ENCODE peak calls at places on chromosome 11, in six cellular contexts. A is SK-MEL-5; G is hepatic stellate cell; X is effector memory CD8-positive, alpha-beta T cell; F is posterior cingulate gyrus; Z is NCI-H524. O is an unnamed sample.

GRCh38 chr11:8095356-8095755 is 14.3 kb downstream of the TUB start:
- DNase-seq in X (no peak), Z (no peak), F (no peak), A (no peak), G (no peak), O (no peak)

GRCh38 chr11:60875856-60876485 is 8.6 kb downstream of the ZP1 start:
- DNase-seq in G (no peak), X (no peak), A (no peak), F (peak), Z (no peak), O (peak)

GRCh38 chr11:19259487-19260345 is 19.0 kb upstream of the E2F8 start:
- DNase-seq in A (peak), Z (peak), F (peak), G (peak), X (peak), O (no peak)

GRCh38 chr11:115126515-115127208 is 377.6 kb downstream of the CADM1 start:
- DNase-seq in F (no peak), Z (no peak), X (no peak), A (no peak), G (no peak), O (no peak)

GRCh38 chr11:128502736-128503135 is 84.6 kb downstream of the ETS1 start:
- DNase-seq in A (peak), G (no peak), Z (no peak), F (no peak), X (no peak), O (no peak)

GRCh38 chr11:120205596-120206161 is 5.2 kb upstream of the OAF start:
- DNase-seq in G (no peak), F (peak), Z (no peak), A (peak), X (no peak), O (no peak)

GRCh38 chr11:104164028-104164520 is at the start of gene PDGFD:
- DNase-seq in F (peak), A (peak), X (peak), Z (peak), G (no peak), O (peak)

GRCh38 chr11:103544874-103545273 is 435.6 kb downstream of the DYNC2H1 start:
- DNase-seq in F (no peak), X (no peak), G (no peak), A (no peak), Z (no peak), O (no peak)

GRCh38 chr11:88631497-88631896 is 294.0 kb upstream of the CTSC start:
- DNase-seq in F (no peak), G (no peak), A (no peak), X (no peak), Z (no peak), O (no peak)

GRCh38 chr11:26849009-26849408 is 127.1 kb upstream of the SLC5A12 start:
- DNase-seq in Z (no peak), X (no peak), G (no peak), F (peak), A (no peak), O (no peak)

GRCh38 chr11:35112056-35112845 is 26.7 kb upstream of the CD44 start:
- DNase-seq in G (no peak), F (no peak), Z (peak), A (no peak), X (no peak), O (no peak)